ENCODE peak calls at places on chromosomes 16 and 17, in six cellular contexts. H is mesendoderm, P is pancreas, J is adrenal gland, Y is WERI-Rb-1, X is endothelial cell of umbilical vein. K is an unnamed sample.
A peak's percentile ranks its signal among the peaks of the same experiment; 100 is the strongest.

GRCh38 chr16:51982715-51983680 is 563.9 kb downstream of the TOX3 start:
- DNase-seq in H (peak; percentile 69), P (no peak), J (peak; percentile 29), Y (peak; percentile 50), X (peak; percentile 28), K (peak; percentile 42)

GRCh38 chr17:2053380-2054261 is 1.3 kb upstream of the HIC1 start:
- DNase-seq in H (peak; percentile 76), P (peak; percentile 85), J (peak; percentile 76), Y (peak; percentile 81), X (peak; percentile 76), K (peak; percentile 91)

GRCh38 chr16:45454-45853 is 8.0 kb downstream of the POLR3K start:
- DNase-seq in H (no peak), P (no peak), J (peak; percentile 1), Y (peak; percentile 70), X (no peak), K (no peak)

GRCh38 chr17:17376362-17376761 is 73.2 kb downstream of the NT5M start:
- DNase-seq in H (no peak), P (no peak), J (no peak), Y (no peak), X (no peak), K (no peak)

GRCh38 chr16:86642084-86642483 is 63.7 kb downstream of the FOXL1 start:
- DNase-seq in H (no peak), P (no peak), J (no peak), Y (no peak), X (no peak), K (no peak)

GRCh38 chr16:4866586-4866985 is 19.3 kb downstream of the UBN1 start:
- DNase-seq in H (no peak), P (no peak), J (no peak), Y (no peak), X (no peak), K (no peak)

GRCh38 chr17:65463242-65463641 is 98.2 kb downstream of the AXIN2 start:
- DNase-seq in H (no peak), P (no peak), J (peak; percentile 60), Y (no peak), X (no peak), K (no peak)

GRCh38 chr16:82888616-82889015 is 261.8 kb downstream of the CDH13 start:
- DNase-seq in H (no peak), P (no peak), J (no peak), Y (no peak), X (peak; percentile 34), K (no peak)

GRCh38 chr17:37483311-37484039 is 6.2 kb upstream of the DUSP14 start:
- DNase-seq in H (peak; percentile 65), P (no peak), J (no peak), Y (no peak), X (no peak), K (peak; percentile 50)

GRCh38 chr16:24838554-24839266 is 7.1 kb upstream of the SLC5A11 start:
- DNase-seq in H (no peak), P (no peak), J (peak; percentile 28), Y (no peak), X (peak; percentile 91), K (no peak)

GRCh38 chr17:700504-701094 is 14.0 kb downstream of the VPS53 start:
- DNase-seq in H (peak; percentile 22), P (no peak), J (no peak), Y (no peak), X (peak; percentile 40), K (peak; percentile 63)

GRCh38 chr17:68697850-68698313 is 96.7 kb upstream of the FAM20A start:
- DNase-seq in H (no peak), P (no peak), J (peak; percentile 29), Y (no peak), X (no peak), K (no peak)

GRCh38 chr16:84694980-84695379 is 4.8 kb upstream of the USP10 start:
- DNase-seq in H (no peak), P (no peak), J (no peak), Y (no peak), X (no peak), K (no peak)

GRCh38 chr17:4314618-4315017 is 50.8 kb upstream of the ANKFY1 start:
- DNase-seq in H (no peak), P (no peak), J (no peak), Y (no peak), X (no peak), K (no peak)

GRCh38 chr16:67246945-67247697 is at the start of gene FHOD1:
- DNase-seq in H (peak; percentile 96), P (peak; percentile 99), J (peak; percentile 97), Y (peak; percentile 98), X (peak; percentile 98), K (peak; percentile 97)

GRCh38 chr17:51585514-51586104 is 325.3 kb downstream of the UTP18 start:
- DNase-seq in H (peak; percentile 64), P (no peak), J (no peak), Y (peak; percentile 53), X (no peak), K (peak; percentile 49)

GRCh38 chr16:85986931-85987749 is 88.2 kb downstream of the IRF8 start:
- DNase-seq in H (no peak), P (no peak), J (no peak), Y (peak; percentile 21), X (no peak), K (peak; percentile 98)

GRCh38 chr16:7363397-7364053 is 30.9 kb downstream of the RBFOX1 start:
- DNase-seq in H (no peak), P (no peak), J (peak; percentile 36), Y (no peak), X (no peak), K (no peak)

GRCh38 chr16:50744911-50745310 is 3.0 kb downstream of the CYLD start:
- DNase-seq in H (no peak), P (no peak), J (no peak), Y (no peak), X (peak; percentile 14), K (no peak)

GRCh38 chr16:57133911-57134310 is 41.5 kb downstream of the CPNE2 start:
- DNase-seq in H (no peak), P (no peak), J (no peak), Y (no peak), X (no peak), K (no peak)

GRCh38 chr17:14202388-14203166 is 34.1 kb downstream of the CDRT15 start:
- DNase-seq in H (no peak), P (no peak), J (no peak), Y (no peak), X (no peak), K (no peak)

GRCh38 chr17:72097144-72097543 is 23.7 kb upstream of the SOX9 start:
- DNase-seq in H (no peak), P (no peak), J (no peak), Y (no peak), X (no peak), K (no peak)

GRCh38 chr17:2814499-2815341 is 18.5 kb downstream of the RAP1GAP2 start:
- DNase-seq in H (no peak), P (no peak), J (peak; percentile 37), Y (no peak), X (no peak), K (no peak)

GRCh38 chr16:89860747-89861304 is 12.6 kb upstream of the TCF25 start:
- DNase-seq in H (peak; percentile 69), P (peak; percentile 89), J (peak; percentile 46), Y (peak; percentile 66), X (peak; percentile 57), K (peak; percentile 100)

GRCh38 chr16:19123535-19124178 is 9.9 kb downstream of the ITPRIPL2 start:
- DNase-seq in H (no peak), P (no peak), J (peak; percentile 82), Y (no peak), X (no peak), K (no peak)

GRCh38 chr17:5553479-5553878 is 30.8 kb downstream of the NLRP1 start:
- DNase-seq in H (no peak), P (no peak), J (no peak), Y (no peak), X (no peak), K (no peak)

GRCh38 chr16:57966133-57966805 is 4.7 kb downstream of the CNGB1 start:
- DNase-seq in H (no peak), P (no peak), J (no peak), Y (no peak), X (no peak), K (no peak)

GRCh38 chr17:44575408-44575807 is 18.1 kb downstream of the FZD2 start:
- DNase-seq in H (no peak), P (no peak), J (no peak), Y (no peak), X (no peak), K (no peak)

GRCh38 chr17:57135748-57136342 is 50.8 kb downstream of the AKAP1 start:
- DNase-seq in H (no peak), P (no peak), J (no peak), Y (no peak), X (peak; percentile 9), K (no peak)

DNA sequence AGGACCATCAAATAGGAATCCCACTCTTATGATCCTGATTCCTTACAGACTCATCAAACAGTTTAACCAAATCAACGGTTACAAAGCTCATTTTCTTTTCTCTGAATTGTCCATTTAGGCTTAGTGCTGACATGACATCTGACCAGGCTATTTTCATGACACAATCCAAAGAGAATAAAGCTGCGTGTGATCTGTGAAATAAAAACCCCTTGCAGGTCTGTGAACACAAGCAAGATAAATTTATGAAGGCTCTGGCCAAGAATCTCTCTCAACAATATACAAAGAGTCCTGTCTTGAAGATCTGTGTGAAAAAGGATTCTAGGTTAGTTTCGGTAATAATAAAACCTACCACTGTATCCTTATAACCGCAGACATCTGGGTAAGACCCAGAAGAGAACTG is 22.0 kb downstream of the COG1 start:
- DNase-seq in H (no peak), P (no peak), J (no peak), Y (no peak), X (no peak), K (no peak)
- H3K36me3 ChIP-seq in H (peaks cover 2% of the 10 kb centered on the region), P (no peaks in the 10 kb centered on the region), J (peaks cover 13% of the 10 kb centered on the region), Y (peaks cover 47% of the 10 kb centered on the region), X (peaks cover 4% of the 10 kb centered on the region), K (no peaks in the 10 kb centered on the region)

GRCh38 chr17:73494955-73495349 is 149.3 kb downstream of the SDK2 start:
- DNase-seq in H (no peak), P (no peak), J (no peak), Y (no peak), X (no peak), K (no peak)
- H3K27me3 ChIP-seq in H (no peaks in the 10 kb centered on the region), P (no peaks in the 10 kb centered on the region), J (no peaks in the 10 kb centered on the region), Y (no peaks in the 10 kb centered on the region), X (no peaks in the 10 kb centered on the region), K (no peaks in the 10 kb centered on the region)

DNA sequence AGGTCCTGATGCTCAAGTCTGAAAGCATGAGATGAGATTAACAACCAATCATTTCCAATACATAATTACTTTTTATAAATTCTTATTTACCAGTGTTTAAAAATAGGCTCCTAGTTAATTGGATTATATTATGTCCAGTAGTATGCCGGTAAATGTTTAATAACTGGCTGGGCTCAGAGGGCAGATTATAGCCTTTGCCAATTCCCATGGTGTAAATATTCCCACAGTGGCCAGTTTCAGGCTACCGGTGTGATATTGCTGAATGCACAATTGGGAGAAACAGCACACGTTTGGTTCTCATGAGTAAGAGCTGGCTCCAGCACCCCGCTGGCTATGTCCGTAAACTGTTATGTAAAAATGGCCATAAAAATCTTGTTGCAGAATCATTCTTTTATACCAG is 167.6 kb downstream of the MRTFB start:
- DNase-seq in H (no peak), P (no peak), J (no peak), Y (no peak), X (no peak), K (no peak)
- H3K36me3 ChIP-seq in H (peaks cover 5% of the 10 kb centered on the region), P (no peaks in the 10 kb centered on the region), J (peaks cover 26% of the 10 kb centered on the region), Y (peaks cover 18% of the 10 kb centered on the region), X (peaks cover 12% of the 10 kb centered on the region), K (peaks cover 5% of the 10 kb centered on the region)

DNA sequence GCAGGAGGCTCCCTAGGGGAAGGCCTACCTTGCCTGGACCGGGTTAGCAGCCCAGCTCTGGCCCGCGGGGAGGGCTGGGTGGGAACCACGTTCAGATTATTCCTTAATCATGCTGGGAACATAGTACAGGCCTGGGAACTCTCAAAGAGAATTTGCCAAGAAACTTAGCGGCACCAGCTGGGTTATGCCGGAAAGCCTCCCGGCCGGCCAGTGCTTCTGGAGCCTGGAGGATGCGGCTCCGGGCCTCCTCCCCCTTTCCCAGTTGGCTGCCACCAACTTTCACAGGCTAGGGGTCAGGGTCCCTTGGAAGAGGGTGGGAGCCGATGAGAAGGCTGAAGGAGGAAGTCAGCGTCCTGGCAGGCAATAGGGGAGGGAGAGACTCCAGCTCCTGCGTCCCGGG is 10.8 kb downstream of the NGFR start:
- DNase-seq in H (no peak), P (no peak), J (peak; percentile 27), Y (no peak), X (no peak), K (no peak)
- H3K27me3 ChIP-seq in H (no peaks in the 10 kb centered on the region), P (no peaks in the 10 kb centered on the region), J (peaks cover 18% of the 10 kb centered on the region), Y (no peaks in the 10 kb centered on the region), X (peaks cover 16% of the 10 kb centered on the region), K (peaks cover 4% of the 10 kb centered on the region)